ENCODE peak calls at places on chromosomes 2 and 18, in four cellular contexts. L is GM19239, C is body of pancreas, G is SJSA1. F is an unnamed sample.

GRCh38 chr2:15726321-15727057 is 134.8 kb downstream of the DDX1 start:
- DNase-seq in C (no peak), G (no peak), L (no peak), F (no peak)

GRCh38 chr18:28581503-28582169 is 404.7 kb upstream of the CDH2 start:
- DNase-seq in C (no peak), L (no peak), G (no peak), F (no peak)

GRCh38 chr18:45161850-45162249 is 453.4 kb upstream of the SLC14A2 start:
- DNase-seq in G (no peak), C (no peak), L (peak), F (no peak)

GRCh38 chr18:45521777-45522176 is 93.5 kb upstream of the SLC14A2 start:
- DNase-seq in L (no peak), G (no peak), C (no peak), F (no peak)

GRCh38 chr2:148552675-148553331 is 91.7 kb upstream of the EPC2 start:
- DNase-seq in C (no peak), L (peak), G (peak), F (no peak)

GRCh38 chr2:70514612-70515055 is 39.0 kb downstream of the TGFA start:
- DNase-seq in C (peak), L (no peak), G (no peak), F (peak)

GRCh38 chr18:36539674-36540073 is 242.2 kb downstream of the FHOD3 start:
- DNase-seq in G (no peak), L (no peak), C (no peak), F (no peak)

GRCh38 chr18:6236258-6236657 is 178.5 kb downstream of the L3MBTL4 start:
- DNase-seq in G (no peak), C (no peak), L (no peak), F (no peak)

GRCh38 chr2:205712508-205712907 is 30.2 kb downstream of the NRP2 start:
- DNase-seq in C (no peak), L (no peak), G (peak), F (no peak)

GRCh38 chr18:55083461-55083860 is 124.2 kb upstream of the CCDC68 start:
- DNase-seq in L (no peak), G (no peak), C (no peak), F (no peak)

GRCh38 chr2:215447056-215447455 is 11.2 kb upstream of the FN1 start:
- DNase-seq in G (no peak), L (no peak), C (no peak), F (no peak)